ENCODE peak calls at places on chromosomes 13 and 19, in five cellular contexts. W is K562, U is GM23338, Y is fibroblast of lung, H is HCT116. A is an unnamed sample.

GRCh38 chr19:38490861-38491260 is 57.4 kb downstream of the RYR1 start:
- DNase-seq in Y (no peak), U (no peak), H (no peak), W (no peak), A (no peak)

GRCh38 chr19:55667006-55667381 is 8.0 kb upstream of the EPN1 start:
- DNase-seq in Y (no peak), W (no peak), H (no peak), U (no peak), A (no peak)

GRCh38 chr13:45219123-45219891 is 18.5 kb upstream of the KCTD4 start:
- DNase-seq in U (no peak), H (no peak), W (no peak), Y (no peak), A (no peak)

GRCh38 chr19:11949201-11949600 is 15.6 kb upstream of the ZNF763 start:
- DNase-seq in U (peak), H (no peak), W (no peak), Y (peak), A (no peak)

GRCh38 chr13:35914662-35915061 is 216.5 kb downstream of the DCLK1 start:
- DNase-seq in W (no peak), H (no peak), Y (no peak), U (no peak), A (no peak)

GRCh38 chr19:18205180-18205915 is 1.5 kb upstream of the RAB3A start:
- DNase-seq in W (peak), H (no peak), Y (peak), U (peak), A (peak)

GRCh38 chr19:17156947-17157302 is 58.2 kb upstream of the USE1 start:
- DNase-seq in Y (no peak), H (no peak), U (no peak), W (no peak), A (no peak)

GRCh38 chr13:58343081-58343480 is 711.5 kb downstream of the PCDH17 start:
- DNase-seq in W (no peak), U (no peak), Y (peak), H (no peak), A (no peak)

GRCh38 chr19:3821156-3821555 is 35.0 kb upstream of the MATK start:
- DNase-seq in Y (no peak), H (no peak), U (peak), W (no peak), A (no peak)

GRCh38 chr13:78601124-78601885 is 2.0 kb downstream of the POU4F1 start:
- DNase-seq in W (no peak), H (no peak), U (peak), Y (peak), A (no peak)
- TF ChIP-seq EZH2 in W (no peak), H (no peak), U (peak), Y (peak), A (no peak)

DNA sequence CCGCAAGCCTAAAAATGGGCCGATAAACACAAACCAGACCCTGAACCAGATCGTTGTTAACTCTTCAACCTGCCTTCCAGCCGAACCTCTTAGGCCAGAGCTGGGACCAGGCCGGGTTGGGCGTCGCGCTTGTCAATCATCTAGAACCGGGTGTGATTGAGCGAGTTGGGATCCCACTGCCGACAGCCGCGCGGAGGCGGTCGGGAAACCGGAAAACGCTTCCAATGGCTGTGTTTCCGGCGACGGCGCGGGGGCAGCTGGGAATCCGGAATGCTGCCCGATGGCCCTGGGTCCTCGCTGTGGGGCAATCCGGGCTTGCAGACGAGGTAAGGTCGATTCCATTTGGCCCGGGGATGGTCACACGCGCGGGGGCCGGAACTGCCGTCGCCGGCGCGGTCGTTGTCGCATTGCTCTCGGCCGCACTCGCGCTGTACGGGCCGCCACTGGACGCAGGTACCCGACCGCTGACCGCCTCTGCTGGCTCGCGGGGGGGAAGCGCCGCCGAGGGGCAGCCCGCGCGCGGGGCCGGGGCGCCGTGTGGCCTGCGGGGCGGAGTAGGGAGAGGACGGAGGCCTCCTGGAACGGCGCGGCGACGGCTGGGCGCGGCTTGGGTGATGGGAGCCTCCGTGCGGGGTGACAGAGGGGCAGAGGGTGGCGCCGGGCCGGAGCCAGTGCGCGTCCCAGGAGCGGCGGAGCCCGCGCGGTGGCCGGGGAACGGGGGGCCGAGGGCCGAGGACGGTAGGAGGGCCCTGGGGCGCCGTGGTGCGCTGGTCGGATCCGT is at the start of gene NAXD:
- DNase-seq in Y (peak), U (peak), H (peak), W (peak), A (peak)
- H3K4me3 ChIP-seq in Y (peak), U (peak), H (peak), W (peak), A (peak)

DNA sequence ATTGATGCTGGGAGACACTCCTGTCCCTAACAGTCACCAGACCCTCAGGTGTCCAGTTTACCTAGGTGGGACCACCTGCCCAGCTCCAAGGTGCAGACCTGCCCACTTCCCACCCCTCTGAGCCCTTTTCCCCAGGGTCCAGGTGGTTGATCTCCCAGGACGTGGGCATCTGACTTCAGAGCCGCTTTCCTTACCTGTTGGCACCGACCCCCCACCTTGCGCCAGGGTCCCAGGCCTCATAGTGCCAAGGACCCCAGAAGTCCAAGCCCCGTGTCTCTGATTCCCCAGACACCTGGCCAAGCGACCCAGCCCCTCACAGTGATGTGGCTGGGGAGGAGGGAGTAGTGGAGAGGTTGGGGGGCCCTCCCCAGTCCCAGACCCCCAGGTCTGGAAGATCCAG is 9.6 kb upstream of the BBC3 start:
- DNase-seq in H (no peak), U (no peak), Y (no peak), W (no peak), A (no peak)
- TF ChIP-seq EZH2 in H (no peak), U (no peak), Y (no peak), W (no peak), A (no peak)

GRCh38 chr19:52498571-52498970 is 28.9 kb upstream of the ZNF808 start:
- DNase-seq in Y (no peak), H (no peak), U (no peak), W (no peak), A (no peak)
- H3K4me3 ChIP-seq in Y (no peak), H (no peak), U (no peak), W (no peak), A (no peak)